ENCODE peak calls at places on chromosomes 1 and 21, in five cellular contexts. B, Y, P, O and W are unnamed samples.
A peak's percentile ranks its signal among the peaks of the same experiment; 100 is the strongest.

GRCh38 chr1:51749151-51749550 is 129.4 kb downstream of the NRDC start:
- DNase-seq in B (no peak), Y (no peak), P (no peak), O (no peak), W (no peak)

GRCh38 chr1:111813440-111814304 is 58.0 kb downstream of the DDX20 start:
- DNase-seq in B (peak; percentile 6), Y (peak; percentile 32), P (no peak), O (no peak), W (no peak)

GRCh38 chr1:242002528-242002927 is 3.6 kb upstream of the MAP1LC3C start:
- DNase-seq in B (no peak), Y (no peak), P (no peak), O (no peak), W (no peak)

GRCh38 chr1:153614189-153614900 is 1.4 kb upstream of the S100A16 start:
- DNase-seq in B (no peak), Y (no peak), P (no peak), O (no peak), W (no peak)

GRCh38 chr1:245957446-245957845 is 549.6 kb downstream of the SMYD3 start:
- DNase-seq in B (no peak), Y (no peak), P (no peak), O (no peak), W (no peak)

GRCh38 chr1:89743788-89744187 is 77.0 kb upstream of the LRRC8D start:
- DNase-seq in B (no peak), Y (no peak), P (no peak), O (no peak), W (no peak)

GRCh38 chr1:3186526-3186921 is 117.5 kb downstream of the PRDM16 start:
- DNase-seq in B (no peak), Y (no peak), P (no peak), O (no peak), W (no peak)

GRCh38 chr1:68473060-68473459 is 23.3 kb upstream of the RPE65 start:
- DNase-seq in B (no peak), Y (no peak), P (no peak), O (no peak), W (no peak)

GRCh38 chr21:42855143-42855936 is 24.0 kb downstream of the WDR4 start:
- DNase-seq in B (no peak), Y (no peak), P (no peak), O (no peak), W (no peak)

GRCh38 chr1:157994704-157995540 is 1.5 kb downstream of the KIRREL1 start:
- DNase-seq in B (no peak), Y (no peak), P (no peak), O (no peak), W (no peak)

GRCh38 chr1:157992813-157993178 is 649 bp upstream of the KIRREL1 start:
- DNase-seq in B (no peak), Y (no peak), P (peak; percentile 47), O (no peak), W (no peak)

GRCh38 chr1:157995575-157996169 is 2.2 kb downstream of the KIRREL1 start:
- DNase-seq in B (no peak), Y (no peak), P (no peak), O (no peak), W (no peak)

GRCh38 chr1:157993179-157994080 is at the start of gene KIRREL1:
- DNase-seq in B (peak; percentile 57), Y (no peak), P (peak; percentile 68), O (peak; percentile 73), W (peak; percentile 42)

GRCh38 chr1:157994081-157994581 is 686 bp downstream of the KIRREL1 start:
- DNase-seq in B (no peak), Y (no peak), P (no peak), O (no peak), W (no peak)
- TF ChIP-seq CTCF in B (no peak), Y (no peak), P (no peak), O (no peak), W (peak; percentile 40)

GRCh38 chr1:37452416-37452815 is 22.0 kb upstream of the ZC3H12A start:
- DNase-seq in B (no peak), Y (no peak), P (no peak), O (no peak), W (no peak)
- TF ChIP-seq CTCF in B (no peak), Y (no peak), P (no peak), O (no peak), W (no peak)

DNA sequence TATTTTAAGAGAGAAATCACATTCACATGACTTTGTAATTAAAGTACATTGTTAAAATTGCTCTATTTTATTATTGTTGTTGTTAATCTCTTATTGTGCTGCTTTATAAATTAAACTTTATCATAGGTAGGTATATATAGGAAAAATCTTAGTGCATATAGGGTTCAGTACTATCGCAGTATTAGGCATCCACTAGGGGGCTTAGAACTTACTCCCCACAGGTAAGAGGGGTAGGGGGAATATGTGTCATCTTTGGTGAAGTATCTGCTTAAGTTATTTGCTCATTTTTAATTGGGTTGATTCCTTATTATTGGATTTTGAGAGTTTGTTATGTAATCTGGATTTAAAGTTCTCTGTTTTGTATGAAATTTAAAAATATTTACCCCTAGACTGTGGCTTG is 385.2 kb downstream of the DUSP10 start:
- DNase-seq in B (no peak), Y (no peak), P (no peak), O (no peak), W (no peak)
- TF ChIP-seq CTCF in B (no peak), Y (peak; percentile 62), P (no peak), O (no peak), W (peak; percentile 16)

GRCh38 chr1:84653130-84653680 is 37.1 kb downstream of the SSX2IP start:
- DNase-seq in B (no peak), Y (no peak), P (no peak), O (no peak), W (no peak)
- TF ChIP-seq CTCF in B (no peak), Y (no peak), P (no peak), O (no peak), W (no peak)

GRCh38 chr1:151048645-151049032 is 1.1 kb downstream of the C1orf56 start:
- DNase-seq in B (no peak), Y (no peak), P (no peak), O (no peak), W (no peak)
- TF ChIP-seq CTCF in B (no peak), Y (no peak), P (no peak), O (peak; percentile 45), W (no peak)